ENCODE peak calls at places on chromosome 2, in four cellular contexts. K is SK-N-SH, H is HepG2, J is psoas muscle. A is an unnamed sample.

GRCh38 chr2:83369601-83370418 is 1089.3 kb downstream of the SUCLG1 start:
- DNase-seq in K (no peak), H (no peak), J (no peak), A (no peak)

GRCh38 chr2:28544915-28545589 is 49.2 kb downstream of the PLB1 start:
- DNase-seq in K (no peak), H (peak), J (no peak), A (no peak)

GRCh38 chr2:205680067-205680466 is 2.2 kb upstream of the NRP2 start:
- DNase-seq in K (peak), H (peak), J (no peak), A (peak)

GRCh38 chr2:235521844-235522243 is 28.0 kb downstream of the AGAP1 start:
- DNase-seq in K (no peak), H (no peak), J (no peak), A (no peak)

GRCh38 chr2:124542932-124543640 is 518.0 kb downstream of the CNTNAP5 start:
- DNase-seq in K (no peak), H (no peak), J (no peak), A (no peak)

GRCh38 chr2:227864161-227864756 is 7.2 kb upstream of the DAW1 start:
- DNase-seq in K (no peak), H (no peak), J (no peak), A (no peak)

GRCh38 chr2:65158557-65158956 is 28.7 kb upstream of the RAB1A start:
- DNase-seq in K (no peak), H (no peak), J (no peak), A (no peak)

GRCh38 chr2:144464730-144465129 is 55.2 kb downstream of the ZEB2 start:
- DNase-seq in K (no peak), H (no peak), J (no peak), A (no peak)

GRCh38 chr2:149732001-149732685 is 144.6 kb upstream of the MMADHC start:
- DNase-seq in K (no peak), H (no peak), J (no peak), A (no peak)

GRCh38 chr2:204470621-204471196 is 74.6 kb upstream of the PARD3B start:
- DNase-seq in K (no peak), H (no peak), J (no peak), A (no peak)

GRCh38 chr2:140529706-140530105 is 1601.1 kb downstream of the LRP1B start:
- DNase-seq in K (no peak), H (no peak), J (no peak), A (no peak)

GRCh38 chr2:204706939-204707338 is 161.7 kb downstream of the PARD3B start:
- DNase-seq in K (no peak), H (no peak), J (no peak), A (no peak)

GRCh38 chr2:133906926-133907325 is 338.7 kb upstream of the NCKAP5 start:
- DNase-seq in K (no peak), H (no peak), J (no peak), A (no peak)

GRCh38 chr2:40310303-40310702 is 141.6 kb downstream of the SLC8A1 start:
- DNase-seq in K (no peak), H (no peak), J (no peak), A (no peak)

GRCh38 chr2:1730047-1730937 is 14.0 kb downstream of the PXDN start:
- DNase-seq in K (peak), H (no peak), J (peak), A (no peak)

GRCh38 chr2:18605115-18605514 is 15.7 kb upstream of the NT5C1B start:
- DNase-seq in K (no peak), H (no peak), J (no peak), A (no peak)

GRCh38 chr2:167946367-167946955 is 300.9 kb downstream of the STK39 start:
- DNase-seq in K (no peak), H (no peak), J (no peak), A (no peak)

GRCh38 chr2:27461118-27461517 is 18.9 kb downstream of the KRTCAP3 start:
- DNase-seq in K (no peak), H (no peak), J (no peak), A (no peak)

GRCh38 chr2:25339121-25339738 is 2.5 kb downstream of the DNMT3A start:
- DNase-seq in K (peak), H (no peak), J (no peak), A (no peak)

GRCh38 chr2:88429929-88430328 is 22.6 kb downstream of the FOXI3 start:
- DNase-seq in K (no peak), H (no peak), J (no peak), A (no peak)

GRCh38 chr2:63399171-63399570 is 189.1 kb downstream of the WDPCP start:
- DNase-seq in K (no peak), H (no peak), J (no peak), A (no peak)

GRCh38 chr2:150856596-150857281 is 369.3 kb upstream of the RND3 start:
- DNase-seq in K (peak), H (no peak), J (no peak), A (no peak)

GRCh38 chr2:109322111-109322510 is 193.1 kb downstream of the SH3RF3 start:
- DNase-seq in K (no peak), H (no peak), J (peak), A (no peak)

GRCh38 chr2:221558107-221558506 is 14.0 kb downstream of the EPHA4 start:
- DNase-seq in K (no peak), H (no peak), J (no peak), A (no peak)

GRCh38 chr2:171084128-171084527 is 76.6 kb downstream of the TLK1 start:
- DNase-seq in K (no peak), H (no peak), J (no peak), A (no peak)

GRCh38 chr2:118003396-118003824 is 10.5 kb downstream of the CCDC93 start:
- DNase-seq in K (peak), H (peak), J (no peak), A (peak)

GRCh38 chr2:27306136-27306535 is 2.1 kb downstream of the UCN start:
- DNase-seq in K (no peak), H (no peak), J (no peak), A (no peak)

GRCh38 chr2:118813601-118814000 is 33.8 kb downstream of the EN1 start:
- DNase-seq in K (no peak), H (no peak), J (no peak), A (no peak)

GRCh38 chr2:239224249-239224605 is 176.6 kb downstream of the HDAC4 start:
- DNase-seq in K (no peak), H (no peak), J (no peak), A (peak)

GRCh38 chr2:196131384-196131861 is 40.0 kb downstream of the STK17B start:
- DNase-seq in K (peak), H (peak), J (peak), A (no peak)

GRCh38 chr2:219223831-219224610 is 5.3 kb upstream of the ABCB6 start:
- DNase-seq in K (no peak), H (no peak), J (no peak), A (no peak)

GRCh38 chr2:27527182-27527581 is 30.5 kb downstream of the GCKR start:
- DNase-seq in K (no peak), H (no peak), J (no peak), A (no peak)

GRCh38 chr2:45124456-45124855 is 115.2 kb upstream of the SIX2 start:
- DNase-seq in K (no peak), H (no peak), J (no peak), A (no peak)

GRCh38 chr2:233803994-233804393 is 25.9 kb downstream of the MROH2A start:
- DNase-seq in K (no peak), H (no peak), J (no peak), A (no peak)

GRCh38 chr2:135005753-135006152 is 41.5 kb downstream of the MAP3K19 start:
- DNase-seq in K (no peak), H (no peak), J (no peak), A (no peak)

GRCh38 chr2:74778381-74779371 is 55.3 kb upstream of the HK2 start:
- DNase-seq in K (peak), H (peak), J (no peak), A (peak)

GRCh38 chr2:123154195-123154594 is 870.9 kb upstream of the CNTNAP5 start:
- DNase-seq in K (no peak), H (no peak), J (no peak), A (no peak)

GRCh38 chr2:201270293-201271001 is 10.1 kb downstream of the CASP8 start:
- DNase-seq in K (no peak), H (no peak), J (no peak), A (no peak)
- TF ChIP-seq CTCF in K (no peak), H (no peak), J (no peak), A (no peak)

DNA sequence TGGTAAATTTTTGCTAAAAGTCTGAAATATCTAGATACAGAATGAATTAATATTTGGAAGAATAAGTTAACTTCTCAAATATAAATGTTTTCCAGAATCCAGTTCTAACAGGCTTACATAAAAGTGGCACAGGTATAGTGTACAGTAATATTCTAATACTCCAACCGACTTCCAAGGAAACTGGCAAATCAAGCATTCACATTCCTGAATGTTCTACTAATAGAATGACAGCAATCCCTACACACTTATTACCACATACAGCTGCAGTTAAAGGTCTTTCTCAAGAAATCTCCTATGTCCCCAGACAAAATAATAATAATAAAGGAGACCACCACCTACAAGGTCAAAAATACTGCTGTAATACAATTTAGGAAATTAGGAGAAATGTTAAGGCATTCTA is 31.9 kb downstream of the TMEM131 start:
- DNase-seq in K (no peak), H (no peak), J (no peak), A (no peak)
- TF ChIP-seq CTCF in K (no peak), H (no peak), J (no peak), A (no peak)

GRCh38 chr2:160742679-160743078 is 249.1 kb upstream of the RBMS1 start:
- DNase-seq in K (no peak), H (no peak), J (peak), A (no peak)

GRCh38 chr2:160736629-160737028 is 243.0 kb upstream of the RBMS1 start:
- DNase-seq in K (no peak), H (no peak), J (no peak), A (no peak)

GRCh38 chr2:160737247-160737646 is 243.6 kb upstream of the RBMS1 start:
- DNase-seq in K (no peak), H (no peak), J (no peak), A (no peak)

GRCh38 chr2:160741815-160742214 is 248.2 kb upstream of the RBMS1 start:
- DNase-seq in K (no peak), H (no peak), J (no peak), A (no peak)

GRCh38 chr2:160741271-160741670 is 247.7 kb upstream of the RBMS1 start:
- DNase-seq in K (no peak), H (no peak), J (no peak), A (no peak)
- TF ChIP-seq CTCF in K (no peak), H (no peak), J (no peak), A (no peak)

GRCh38 chr2:187916799-187917198 is 362.6 kb upstream of the TFPI start:
- DNase-seq in K (no peak), H (no peak), J (no peak), A (no peak)

GRCh38 chr2:187920511-187920910 is 366.3 kb upstream of the TFPI start:
- DNase-seq in K (no peak), H (no peak), J (no peak), A (no peak)

GRCh38 chr2:187917535-187917934 is 363.3 kb upstream of the TFPI start:
- DNase-seq in K (no peak), H (no peak), J (no peak), A (no peak)

GRCh38 chr2:187915810-187916209 is 361.6 kb upstream of the TFPI start:
- DNase-seq in K (no peak), H (no peak), J (no peak), A (no peak)

DNA sequence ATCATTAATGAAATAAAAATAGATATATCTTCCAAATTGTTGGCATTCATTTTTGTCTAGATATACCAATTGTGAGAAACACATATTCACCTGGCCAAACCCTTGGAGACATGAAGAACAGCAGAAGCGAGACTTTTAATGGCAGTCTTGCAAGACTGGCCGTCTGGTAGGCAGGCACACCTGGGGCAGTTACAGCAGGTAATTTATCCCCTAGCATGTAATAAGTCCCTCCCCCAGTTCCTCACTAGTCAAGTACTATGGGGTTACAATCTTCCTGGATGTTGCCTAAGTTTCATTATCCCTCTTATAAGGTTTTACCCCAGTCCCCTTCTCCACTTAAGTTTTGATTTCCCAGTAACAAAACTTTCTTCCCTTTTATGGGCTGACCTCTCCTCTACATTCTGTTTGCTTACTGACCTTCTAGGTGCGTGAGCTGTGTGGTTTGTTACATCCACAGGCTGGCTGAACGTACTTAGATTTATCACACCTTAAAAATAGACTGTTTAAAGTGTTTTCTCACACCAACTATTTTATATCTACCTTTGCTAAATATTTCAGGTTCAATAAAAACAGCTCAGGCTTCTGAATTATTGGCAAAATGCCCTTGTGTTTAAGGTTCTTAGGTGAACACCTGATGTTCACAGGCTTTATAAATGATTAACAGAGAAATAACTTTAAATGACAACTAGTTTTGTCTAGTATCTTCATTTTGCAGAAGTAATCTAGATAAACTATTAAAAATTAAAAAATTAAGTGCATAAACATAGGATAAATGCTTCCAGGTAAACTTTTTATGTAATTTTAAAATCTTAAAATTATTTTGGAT is 365.0 kb upstream of the TFPI start:
- DNase-seq in K (no peak), H (no peak), J (no peak), A (no peak)
- TF ChIP-seq CTCF in K (no peak), H (no peak), J (no peak), A (no peak)

DNA sequence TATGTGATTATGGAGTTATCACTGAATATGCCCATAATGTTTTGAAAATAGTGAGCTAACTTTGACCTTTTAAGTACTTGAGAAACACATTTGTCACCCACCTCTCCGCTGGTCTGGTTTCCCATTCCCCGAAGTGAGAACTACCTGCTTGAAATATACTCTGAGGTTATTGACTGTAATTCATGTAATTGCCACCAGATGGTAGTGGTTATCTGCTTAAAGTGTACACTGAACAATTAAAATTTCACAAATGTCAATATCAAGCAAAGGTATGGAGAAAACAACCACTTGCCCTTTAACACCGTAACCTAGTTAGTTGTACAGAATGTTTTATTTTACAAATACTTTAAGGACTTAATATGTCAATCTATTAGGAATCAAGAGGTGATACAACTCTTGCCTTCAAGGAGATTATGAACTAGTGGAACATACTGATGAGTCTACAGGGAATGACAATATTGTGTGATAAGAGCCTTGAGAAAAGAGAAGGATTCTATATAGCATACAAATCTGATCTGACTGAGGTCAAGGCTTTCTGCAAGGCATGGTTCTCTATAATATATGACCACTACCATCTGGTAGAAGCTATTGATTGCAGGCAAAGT is 316.8 kb upstream of the KCNH7 start:
- DNase-seq in K (peak), H (peak), J (no peak), A (no peak)
- TF ChIP-seq CTCF in K (peak), H (peak), J (peak), A (peak)

DNA sequence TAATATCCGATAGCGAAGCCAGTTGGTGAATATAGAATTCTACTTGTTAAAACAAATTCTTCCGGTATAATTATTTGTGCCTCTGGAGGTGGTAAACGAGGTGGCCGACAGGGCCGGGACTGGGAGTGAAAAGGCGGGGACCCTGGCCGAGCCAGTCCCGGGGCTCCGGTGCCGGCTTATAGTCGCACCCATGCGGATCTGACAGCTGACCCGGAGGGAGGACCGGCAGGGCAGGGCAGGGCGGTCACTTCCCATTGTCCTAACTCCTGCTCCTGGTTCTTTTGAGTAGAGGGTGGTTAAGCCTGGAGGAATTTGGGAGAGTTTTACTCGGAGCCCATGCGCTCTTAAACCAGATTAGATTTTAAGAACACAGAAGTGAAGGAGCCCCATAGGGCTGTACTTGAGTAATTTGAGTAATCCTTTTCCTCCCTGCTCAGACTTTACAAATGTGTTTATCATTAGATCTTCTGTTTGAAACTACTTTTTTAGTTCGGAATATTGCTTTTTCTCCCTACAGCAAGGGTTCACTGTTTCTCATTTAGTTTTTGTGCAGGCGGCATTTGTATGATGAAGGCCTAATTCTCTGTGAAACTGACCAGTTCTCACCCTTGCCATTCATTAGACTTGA is 1.8 kb downstream of the B3GNT2 start:
- DNase-seq in K (peak), H (no peak), J (peak), A (peak)
- TF ChIP-seq CTCF in K (no peak), H (no peak), J (no peak), A (no peak)

A was measured in neural crest cell.